ENCODE peak calls at places on chromosomes 12 and 14, in eight cellular contexts. R is SK-N-SH, M is mammary epithelial cell, Q is IMR-90, F is tibial artery, H is psoas muscle, V is heart right ventricle, T is small intestine. P is an unnamed sample.
A peak's percentile ranks its signal among the peaks of the same experiment; 100 is the strongest.

GRCh38 chr14:69580009-69580577 is 5.4 kb upstream of the CCDC177 start:
- DNase-seq in R (peak; percentile 40), M (peak; percentile 83), Q (peak; percentile 96), F (no peak), H (no peak), V (no peak), T (peak; percentile 96), P (peak; percentile 45)

GRCh38 chr14:56868660-56869059 is 58.4 kb upstream of the OTX2 start:
- DNase-seq in R (no peak), M (no peak), Q (no peak), F (no peak), H (no peak), V (no peak), T (no peak), P (no peak)

GRCh38 chr12:12505544-12506501 is 56.8 kb downstream of the DUSP16 start:
- DNase-seq in R (peak; percentile 77), M (no peak), Q (peak; percentile 65), F (no peak), H (no peak), V (peak; percentile 20), T (peak; percentile 46), P (no peak)

GRCh38 chr12:121513464-121514183 is 67.2 kb downstream of the KDM2B start:
- DNase-seq in R (peak; percentile 88), M (no peak), Q (no peak), F (no peak), H (no peak), V (no peak), T (peak; percentile 51), P (no peak)

GRCh38 chr14:71060795-71061455 is 153.7 kb downstream of the PCNX1 start:
- DNase-seq in R (no peak), M (no peak), Q (peak; percentile 44), F (no peak), H (no peak), V (no peak), T (no peak), P (no peak)

GRCh38 chr12:42447371-42447786 is 121.4 kb downstream of the PPHLN1 start:
- DNase-seq in R (peak; percentile 27), M (no peak), Q (no peak), F (no peak), H (no peak), V (no peak), T (no peak), P (no peak)

GRCh38 chr14:81164167-81164774 is 56.5 kb downstream of the GTF2A1 start:
- DNase-seq in R (peak; percentile 46), M (peak; percentile 85), Q (peak; percentile 77), F (peak; percentile 52), H (no peak), V (peak; percentile 44), T (peak; percentile 42), P (peak; percentile 51)

GRCh38 chr12:115972241-115972640 is 305.3 kb downstream of the MED13L start:
- DNase-seq in R (no peak), M (no peak), Q (no peak), F (no peak), H (no peak), V (no peak), T (no peak), P (no peak)

GRCh38 chr14:75222208-75222701 is 45.8 kb upstream of the TMED10 start:
- DNase-seq in R (no peak), M (peak; percentile 95), Q (peak; percentile 92), F (peak; percentile 58), H (no peak), V (no peak), T (no peak), P (peak; percentile 51)

GRCh38 chr12:96289067-96289466 is 94.9 kb downstream of the ELK3 start:
- DNase-seq in R (no peak), M (no peak), Q (no peak), F (no peak), H (no peak), V (no peak), T (no peak), P (peak; percentile 58)

GRCh38 chr12:25829192-25829591 is 129.3 kb upstream of the RASSF8 start:
- DNase-seq in R (no peak), M (peak; percentile 82), Q (peak; percentile 98), F (peak; percentile 46), H (no peak), V (no peak), T (no peak), P (no peak)

GRCh38 chr14:89382487-89383170 is 34.4 kb downstream of the FOXN3 start:
- DNase-seq in R (no peak), M (no peak), Q (no peak), F (no peak), H (no peak), V (no peak), T (no peak), P (no peak)

GRCh38 chr14:89383171-89383845 is 33.7 kb downstream of the FOXN3 start:
- DNase-seq in R (no peak), M (no peak), Q (no peak), F (no peak), H (no peak), V (no peak), T (no peak), P (no peak)

GRCh38 chr14:89386214-89386886 is 30.7 kb downstream of the FOXN3 start:
- DNase-seq in R (no peak), M (no peak), Q (peak; percentile 22), F (no peak), H (peak; percentile 80), V (no peak), T (peak; percentile 71), P (no peak)

GRCh38 chr14:89384023-89384422 is 33.0 kb downstream of the FOXN3 start:
- DNase-seq in R (no peak), M (no peak), Q (no peak), F (no peak), H (no peak), V (no peak), T (no peak), P (no peak)

DNA sequence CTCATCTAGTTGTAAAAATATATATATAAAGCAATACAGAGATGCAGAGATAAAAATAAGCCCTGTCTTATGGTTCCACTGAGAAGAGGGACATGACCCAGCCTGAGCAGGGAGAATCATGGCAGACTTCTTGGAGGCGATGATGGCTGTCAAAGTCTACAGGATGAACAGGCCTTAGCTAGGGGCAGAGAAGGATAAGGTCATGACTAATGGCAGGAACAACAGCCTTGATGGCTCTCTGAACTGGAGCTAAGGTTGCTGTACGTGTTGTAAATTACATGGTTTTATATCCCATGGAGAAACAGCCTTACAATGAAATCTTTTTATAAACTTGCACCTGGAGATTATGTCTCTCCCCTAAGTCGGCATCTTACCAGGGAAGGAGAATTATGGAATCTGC is 32.4 kb downstream of the FOXN3 start:
- DNase-seq in R (no peak), M (no peak), Q (no peak), F (no peak), H (no peak), V (no peak), T (no peak), P (no peak)
- H3K4me1 ChIP-seq in R (no peaks in the 10 kb centered on the region), M (no peaks in the 10 kb centered on the region), Q (peaks cover 2% of the 10 kb centered on the region), F (peaks cover 12% of the 10 kb centered on the region), H (peaks cover 53% of the 10 kb centered on the region), V (peaks cover 18% of the 10 kb centered on the region), T (peaks cover 3% of the 10 kb centered on the region), P (no peaks in the 10 kb centered on the region)

GRCh38 chr14:61498303-61498702 is 176.9 kb downstream of the PRKCH start:
- DNase-seq in R (no peak), M (no peak), Q (no peak), F (no peak), H (no peak), V (no peak), T (no peak), P (no peak)

GRCh38 chr14:61498811-61499210 is 177.4 kb downstream of the PRKCH start:
- DNase-seq in R (no peak), M (no peak), Q (peak; percentile 68), F (no peak), H (no peak), V (no peak), T (no peak), P (peak; percentile 53)

GRCh38 chr14:61502459-61503093 is 181.2 kb downstream of the PRKCH start:
- DNase-seq in R (no peak), M (peak; percentile 74), Q (no peak), F (no peak), H (no peak), V (no peak), T (no peak), P (no peak)

GRCh38 chr14:61501714-61502458 is 180.5 kb downstream of the PRKCH start:
- DNase-seq in R (no peak), M (no peak), Q (no peak), F (no peak), H (no peak), V (no peak), T (no peak), P (no peak)

DNA sequence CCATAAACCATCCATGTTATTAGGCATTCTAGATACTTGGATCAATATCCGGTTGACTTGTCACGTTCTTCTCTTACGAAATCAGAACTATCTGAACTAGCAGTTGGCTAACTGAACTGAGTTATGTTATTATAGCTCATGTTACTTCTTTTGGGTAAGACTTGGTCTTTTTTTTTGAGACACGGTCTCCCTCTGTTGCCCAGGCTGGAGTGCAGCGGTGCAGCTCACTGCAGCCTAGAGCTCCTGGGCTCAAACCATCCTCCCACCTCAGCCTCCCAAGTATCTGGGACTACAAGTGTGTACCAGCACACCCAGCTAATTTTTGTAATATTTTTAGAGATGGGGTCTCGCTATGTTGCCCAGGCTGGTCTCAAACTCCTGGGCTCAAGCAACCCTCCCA is 178.7 kb downstream of the PRKCH start:
- DNase-seq in R (no peak), M (no peak), Q (no peak), F (no peak), H (no peak), V (no peak), T (no peak), P (no peak)
- H3K27ac ChIP-seq in R (no peak overlapping the region), M (no peak overlapping the region), Q (no peak overlapping the region), F (no peak overlapping the region), H (no peak overlapping the region), V (no peak overlapping the region), T (no peak overlapping the region), P (no peak overlapping the region)

DNA sequence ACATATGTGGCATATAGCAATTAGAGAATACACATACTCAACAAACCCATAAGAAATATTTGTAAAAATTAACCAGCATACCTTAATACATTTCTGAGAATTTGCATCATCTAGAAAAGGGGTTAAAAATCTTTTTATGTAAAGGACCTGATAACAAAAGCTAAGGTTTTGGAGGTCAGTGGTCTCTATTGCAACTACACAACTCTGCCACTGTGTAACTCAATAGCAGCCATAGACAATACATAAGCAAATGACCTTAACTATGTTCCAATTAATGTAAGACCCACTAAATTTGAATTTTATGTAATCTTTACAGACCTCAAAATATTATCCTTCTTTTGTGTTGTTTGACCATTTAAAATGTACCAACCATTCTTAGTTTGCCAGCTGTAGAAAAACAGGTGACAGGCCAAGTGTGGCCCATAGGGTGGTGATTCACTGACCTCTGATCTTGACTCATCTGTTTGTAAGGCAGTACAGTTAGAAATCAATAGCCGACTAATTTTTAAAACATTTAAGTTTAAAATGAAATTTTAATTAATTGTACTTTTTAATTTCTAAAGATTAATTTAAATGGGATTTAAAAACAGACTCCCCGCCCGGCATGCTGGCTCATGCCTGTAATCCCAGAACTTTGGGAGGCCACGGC is 7.4 kb upstream of the EPS8 start:
- DNase-seq in R (no peak), M (peak; percentile 47), Q (peak; percentile 72), F (no peak), H (no peak), V (no peak), T (peak; percentile 45), P (no peak)
- H3K4me1 ChIP-seq in R (peaks cover 17% of the 10 kb centered on the region), M (peaks cover 11% of the 10 kb centered on the region), Q (peaks cover 2% of the 10 kb centered on the region), F (peaks cover 4% of the 10 kb centered on the region), H (no peaks in the 10 kb centered on the region), V (no peaks in the 10 kb centered on the region), T (no peaks in the 10 kb centered on the region), P (peaks cover 6% of the 10 kb centered on the region)

DNA sequence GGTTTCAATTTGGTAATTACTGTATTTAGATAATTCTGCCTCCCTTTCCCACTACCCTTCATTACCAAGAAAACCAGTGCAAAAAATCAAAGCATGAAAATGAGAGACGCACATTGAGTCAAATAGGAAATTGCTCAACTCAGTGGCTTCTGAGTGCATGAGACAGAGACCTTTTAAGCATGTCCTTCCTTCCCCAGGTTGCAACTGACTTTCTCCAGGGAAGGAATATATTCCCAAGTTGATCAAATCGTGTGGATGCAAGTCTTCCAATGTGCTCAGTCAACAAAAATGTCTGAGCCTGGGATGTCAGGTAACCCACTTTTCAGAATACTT is 12.9 kb downstream of the BMP4 start:
- DNase-seq in R (no peak), M (no peak), Q (no peak), F (no peak), H (no peak), V (no peak), T (no peak), P (no peak)
- H3K27ac ChIP-seq in R (no peak overlapping the region), M (no peak overlapping the region), Q (no peak overlapping the region), F (no peak overlapping the region), H (no peak overlapping the region), V (no peak overlapping the region), T (no peak overlapping the region), P (no peak overlapping the region)

P was measured in SJSA1.